ENCODE peak calls at places on chromosomes 11 and 22, in five cellular contexts. X is cardiac muscle cell, Q is GM23248, U is BJ, D is heart right ventricle. G is an unnamed sample. For H3K36me3, the result is how much of the 10 kb centered on the place peaks cover.

GRCh38 chr11:77151804-77152513 is 23.9 kb downstream of the MYO7A start:
- DNase-seq in U (no peak), Q (no peak), X (no peak), D (no peak), G (no peak)

GRCh38 chr11:86063536-86063935 is 5.3 kb downstream of the PICALM start:
- DNase-seq in U (no peak), X (no peak), D (no peak), Q (peak), G (no peak)

GRCh38 chr11:130474637-130475400 is 26.4 kb downstream of the ADAMTS15 start:
- DNase-seq in X (no peak), D (no peak), Q (no peak), U (no peak), G (no peak)

GRCh38 chr11:62546937-62547625 is 475 bp upstream of the AHNAK start:
- DNase-seq in U (no peak), D (peak), Q (peak), X (no peak), G (peak)

GRCh38 chr22:37782340-37783168 is 25.2 kb upstream of the GCAT start:
- DNase-seq in U (peak), Q (peak), D (no peak), X (no peak), G (no peak)

GRCh38 chr22:38012604-38013072 is 28.3 kb upstream of the SOX10 start:
- DNase-seq in U (no peak), D (no peak), Q (peak), X (no peak), G (no peak)

GRCh38 chr11:9759519-9760179 is 95.8 kb downstream of the SWAP70 start:
- DNase-seq in D (peak), U (peak), X (no peak), Q (peak), G (peak)

GRCh38 chr11:8709777-8710176 is 27.2 kb downstream of the RPL27A start:
- DNase-seq in X (no peak), D (no peak), Q (no peak), U (no peak), G (no peak)

GRCh38 chr11:132033051-132033450 is 662.6 kb downstream of the NTM start:
- DNase-seq in D (no peak), U (no peak), X (no peak), Q (no peak), G (no peak)

GRCh38 chr22:23838686-23839468 is at the start of gene DERL3:
- DNase-seq in D (peak), U (peak), Q (peak), X (peak), G (peak)

GRCh38 chr11:111565111-111565720 is 24.7 kb downstream of the LAYN start:
- DNase-seq in Q (peak), D (peak), X (peak), U (no peak), G (no peak)

GRCh38 chr11:75946531-75947530 is 131.8 kb downstream of the UVRAG start:
- DNase-seq in X (no peak), D (no peak), U (no peak), Q (peak), G (no peak)

GRCh38 chr22:46835693-46836092 is 73.2 kb downstream of the TBC1D22A start:
- DNase-seq in D (no peak), U (no peak), X (no peak), Q (no peak), G (no peak)

GRCh38 chr11:86291466-86292262 is 10.4 kb upstream of the HIKESHI start:
- DNase-seq in U (no peak), Q (peak), X (peak), D (no peak), G (peak)

GRCh38 chr11:45096636-45097035 is 49.8 kb upstream of the PRDM11 start:
- DNase-seq in Q (no peak), U (no peak), D (no peak), X (no peak), G (no peak)

GRCh38 chr11:78759067-78759466 is 184.4 kb upstream of the NARS2 start:
- DNase-seq in U (no peak), X (no peak), D (no peak), Q (no peak), G (no peak)

GRCh38 chr11:77821349-77821851 is 456 bp downstream of the AAMDC start:
- DNase-seq in U (no peak), D (peak), Q (peak), X (peak), G (peak)

GRCh38 chr22:34395370-34395769 is 475.1 kb upstream of the LARGE1 start:
- DNase-seq in X (no peak), D (no peak), Q (no peak), U (no peak), G (no peak)

GRCh38 chr22:28381427-28382167 is 298.0 kb downstream of the TTC28 start:
- DNase-seq in D (no peak), Q (peak), U (peak), X (no peak), G (no peak)

GRCh38 chr11:128860571-128861361 is 6.3 kb downstream of the KCNJ1 start:
- DNase-seq in D (no peak), X (no peak), Q (peak), U (peak), G (no peak)

GRCh38 chr11:89625171-89625570 is 84.9 kb upstream of the TRIM77 start:
- DNase-seq in X (peak), Q (no peak), D (no peak), U (no peak), G (no peak)

GRCh38 chr11:34165786-34166557 is 60.5 kb downstream of the NAT10 start:
- DNase-seq in D (no peak), Q (peak), U (no peak), X (no peak), G (no peak)

GRCh38 chr22:43186272-43187170 is at the start of gene TTLL12:
- DNase-seq in U (no peak), D (peak), X (peak), Q (peak), G (peak)

GRCh38 chr11:76005746-76006145 is 190.7 kb downstream of the UVRAG start:
- DNase-seq in U (no peak), D (no peak), X (no peak), Q (no peak), G (no peak)

GRCh38 chr11:33767624-33768023 is 6.7 kb downstream of the FBXO3 start:
- DNase-seq in D (no peak), X (no peak), Q (no peak), U (no peak), G (no peak)

GRCh38 chr22:46561435-46561905 is 24.1 kb upstream of the CELSR1 start:
- DNase-seq in Q (no peak), D (no peak), U (no peak), X (peak), G (peak)

GRCh38 chr11:47305734-47306483 is 36.0 kb downstream of the MADD start:
- DNase-seq in D (peak), X (no peak), U (no peak), Q (no peak), G (peak)

GRCh38 chr11:129023968-129024676 is 81.5 kb upstream of the TP53AIP1 start:
- DNase-seq in Q (no peak), U (no peak), X (peak), D (no peak), G (peak)

GRCh38 chr11:48170176-48170839 is 46.3 kb upstream of the OR4B1 start:
- DNase-seq in Q (peak), X (no peak), D (no peak), U (no peak), G (no peak)

GRCh38 chr11:1549355-1550330 is 22.4 kb downstream of the DUSP8 start:
- DNase-seq in Q (no peak), U (no peak), D (peak), X (no peak), G (no peak)

GRCh38 chr22:38452373-38453064 is 2.5 kb downstream of the KCNJ4 start:
- DNase-seq in X (peak), Q (peak), D (peak), U (no peak), G (peak)

GRCh38 chr11:86608251-86608799 is 64.1 kb downstream of the ME3 start:
- DNase-seq in X (peak), U (peak), Q (peak), D (peak), G (peak)

GRCh38 chr11:64905516-64906313 is 11.3 kb downstream of the ATG2A start:
- DNase-seq in X (no peak), D (no peak), U (no peak), Q (no peak), G (no peak)
- H3K36me3 ChIP-seq in X (half or more), D (under half), U (half or more), Q (under half), G (under half)

GRCh38 chr22:36330655-36331305 is 57.0 kb downstream of the MYH9 start:
- DNase-seq in X (no peak), Q (peak), D (peak), U (no peak), G (peak)
- H3K36me3 ChIP-seq in X (under half), Q (under half), D (under half), U (under half), G (under half)

DNA sequence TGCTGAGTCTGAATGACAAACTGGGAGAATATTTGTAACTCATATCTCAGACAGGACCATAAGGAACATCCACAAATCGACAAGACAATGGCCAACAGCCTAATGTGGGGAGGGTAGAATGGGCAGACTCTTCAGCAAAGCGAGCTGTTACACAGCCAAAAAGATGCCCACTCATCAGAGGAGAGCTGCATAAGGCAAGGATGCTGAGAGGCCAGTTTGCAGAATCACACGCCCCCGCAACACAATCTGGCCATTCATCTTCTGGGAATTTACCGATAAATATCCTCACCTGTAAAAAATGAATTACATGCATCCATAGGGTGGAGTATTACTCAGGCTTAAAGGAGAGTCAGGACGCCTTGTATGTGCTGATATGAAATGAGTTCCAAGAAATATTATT is 57.5 kb upstream of the SLC22A12 start:
- DNase-seq in U (no peak), Q (no peak), X (no peak), D (no peak), G (no peak)
- H3K36me3 ChIP-seq in U (under half), Q (under half), X (under half), D (under half), G (under half)

GRCh38 chr11:7621554-7621953 is 51.7 kb downstream of the CYB5R2 start:
- DNase-seq in D (no peak), U (no peak), Q (no peak), X (no peak), G (no peak)

GRCh38 chr11:7621090-7621489 is 52.2 kb downstream of the CYB5R2 start:
- DNase-seq in X (no peak), U (no peak), Q (no peak), D (no peak), G (no peak)

GRCh38 chr11:7617032-7617431 is 56.3 kb downstream of the CYB5R2 start:
- DNase-seq in D (no peak), Q (no peak), U (no peak), X (no peak), G (no peak)

GRCh38 chr11:7628660-7629059 is 44.6 kb downstream of the CYB5R2 start:
- DNase-seq in X (no peak), D (no peak), Q (no peak), U (no peak), G (no peak)

GRCh38 chr11:7622731-7623130 is 50.6 kb downstream of the CYB5R2 start:
- DNase-seq in X (no peak), Q (no peak), U (no peak), D (no peak), G (no peak)
- H3K36me3 ChIP-seq in X (under half), Q (under half), U (under half), D (under half), G (under half)

DNA sequence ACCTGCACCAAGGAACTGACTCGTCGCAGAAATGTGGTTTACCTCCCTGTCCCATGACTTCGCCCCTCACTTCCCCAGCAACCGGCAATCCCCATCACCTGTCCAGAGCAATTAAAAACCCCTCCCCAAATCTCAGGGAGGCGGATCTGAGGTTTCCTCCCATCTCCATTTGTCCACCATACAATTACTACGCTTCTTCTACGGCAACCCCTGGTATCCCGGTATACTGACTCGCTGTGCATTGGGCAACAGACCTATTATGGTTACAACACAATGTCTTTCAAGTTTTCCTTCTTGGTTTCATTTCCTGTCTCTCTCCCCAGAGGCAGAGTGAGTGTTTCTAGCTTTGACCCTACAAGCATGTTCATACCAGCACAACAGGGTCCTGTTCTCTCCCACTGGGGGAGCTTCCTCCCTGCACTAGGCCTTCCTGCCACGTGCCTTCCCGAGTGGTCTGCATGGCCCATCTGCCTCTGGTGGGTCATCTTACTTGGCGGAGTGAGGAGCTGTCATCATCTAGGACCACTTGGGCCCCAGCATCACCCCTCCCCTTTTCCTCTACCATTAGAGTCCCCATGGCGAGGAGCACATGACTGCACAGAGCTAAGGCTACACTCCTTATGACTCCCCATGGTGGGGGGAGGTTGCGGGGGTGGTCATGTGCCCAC is 30.3 kb upstream of the NAP1L4 start:
- DNase-seq in X (no peak), Q (peak), U (no peak), D (no peak), G (no peak)
- H3K36me3 ChIP-seq in X (under half), Q (half or more), U (under half), D (under half), G (under half)

GRCh38 chr22:29663230-29663826 is 56.5 kb upstream of the CABP7 start:
- DNase-seq in U (no peak), Q (no peak), D (no peak), X (no peak), G (no peak)
- H3K36me3 ChIP-seq in U (under half), Q (under half), D (under half), X (under half), G (under half)